ENCODE peak calls at places on chromosome 9, in ten cellular contexts. Z, B, D, L, F, R, A, W, T and V are unnamed samples.

GRCh38 chr9:16143947-16144890 is 591.4 kb downstream of the CCDC171 start:
- DNase-seq in R (no peak), B (peak), W (no peak), Z (no peak), T (no peak), F (no peak), D (no peak), L (no peak), A (no peak), V (no peak)

GRCh38 chr9:116639251-116639741 is 47.8 kb upstream of the TRIM32 start:
- DNase-seq in F (no peak), D (no peak), L (no peak), R (no peak), T (no peak), B (no peak), A (peak), W (no peak), Z (no peak), V (no peak)

GRCh38 chr9:22157271-22157670 is 148.2 kb upstream of the CDKN2B start:
- DNase-seq in A (no peak), D (no peak), B (no peak), F (no peak), R (no peak), T (no peak), Z (no peak), L (no peak), W (no peak), V (no peak)

GRCh38 chr9:11457809-11458785 is 845.3 kb upstream of the PTPRD start:
- DNase-seq in D (no peak), L (no peak), T (no peak), W (no peak), F (no peak), R (peak), A (no peak), Z (no peak), B (no peak), V (no peak)

GRCh38 chr9:36603006-36603405 is 30.3 kb downstream of the MELK start:
- DNase-seq in T (peak), Z (no peak), F (no peak), W (no peak), R (no peak), L (no peak), B (no peak), A (peak), D (peak), V (no peak)

GRCh38 chr9:133703571-133704399 is 34.4 kb downstream of the SARDH start:
- DNase-seq in L (no peak), W (no peak), R (no peak), A (no peak), F (no peak), T (no peak), Z (peak), D (no peak), B (peak), V (peak)

GRCh38 chr9:127970401-127971313 is 10.1 kb downstream of the EEIG1 start:
- DNase-seq in R (no peak), B (no peak), W (no peak), A (no peak), Z (no peak), T (no peak), F (no peak), D (no peak), L (no peak), V (no peak)

GRCh38 chr9:36878986-36879982 is 154.8 kb downstream of the PAX5 start:
- DNase-seq in T (no peak), D (no peak), W (no peak), A (no peak), Z (no peak), B (no peak), R (no peak), F (no peak), L (no peak), V (no peak)

GRCh38 chr9:81613002-81613750 is 76.2 kb downstream of the TLE1 start:
- DNase-seq in F (no peak), Z (no peak), T (peak), A (peak), W (peak), R (no peak), D (peak), B (no peak), L (peak), V (no peak)

GRCh38 chr9:111163738-111164399 is 125.6 kb upstream of the LPAR1 start:
- DNase-seq in Z (no peak), F (no peak), B (no peak), A (peak), T (peak), W (no peak), R (no peak), D (no peak), L (no peak), V (no peak)

GRCh38 chr9:22307013-22307711 is 139.5 kb upstream of the DMRTA1 start:
- DNase-seq in A (peak), F (no peak), W (peak), R (peak), D (peak), L (no peak), B (peak), Z (peak), T (peak), V (no peak)

GRCh38 chr9:113926211-113926610 is 50.1 kb downstream of the ZNF618 start:
- DNase-seq in R (no peak), A (no peak), W (no peak), F (no peak), T (no peak), D (no peak), Z (no peak), L (no peak), B (no peak), V (no peak)

GRCh38 chr9:91746357-91746756 is 203.7 kb downstream of the ROR2 start:
- DNase-seq in B (no peak), A (no peak), Z (no peak), F (no peak), T (peak), R (no peak), D (no peak), L (no peak), W (no peak), V (no peak)

GRCh38 chr9:34127035-34127948 is 794 bp upstream of the DCAF12 start:
- DNase-seq in A (no peak), F (no peak), T (no peak), B (no peak), D (no peak), L (no peak), W (no peak), R (no peak), Z (no peak), V (no peak)

GRCh38 chr9:85401998-85402397 is 339.8 kb downstream of the AGTPBP1 start:
- DNase-seq in T (no peak), Z (no peak), R (no peak), D (no peak), B (no peak), L (no peak), F (no peak), W (no peak), A (no peak), V (no peak)

GRCh38 chr9:7974335-7975005 is 174.9 kb upstream of the DMAC1 start:
- DNase-seq in R (no peak), A (no peak), Z (no peak), L (no peak), W (no peak), D (no peak), B (no peak), T (no peak), F (no peak), V (no peak)

GRCh38 chr9:134190232-134191121 is 26.1 kb upstream of the RNU6ATAC start:
- DNase-seq in D (no peak), T (no peak), L (no peak), W (no peak), B (no peak), R (no peak), A (no peak), Z (no peak), F (no peak), V (no peak)

GRCh38 chr9:135797507-135798302 is 95.7 kb downstream of the KCNT1 start:
- DNase-seq in B (no peak), D (no peak), Z (peak), F (no peak), W (peak), T (peak), L (no peak), A (peak), R (peak), V (no peak)

GRCh38 chr9:77752566-77752965 is 104.4 kb upstream of the GNA14 start:
- DNase-seq in T (peak), A (peak), L (no peak), B (no peak), W (no peak), D (peak), F (no peak), R (no peak), Z (no peak), V (no peak)

GRCh38 chr9:78542491-78543175 is 245.7 kb downstream of the PSAT1 start:
- DNase-seq in T (no peak), B (no peak), D (no peak), F (no peak), L (no peak), A (no peak), Z (peak), R (no peak), W (no peak), V (no peak)

GRCh38 chr9:81549500-81550206 is 139.7 kb downstream of the TLE1 start:
- DNase-seq in L (no peak), F (no peak), B (no peak), Z (no peak), W (no peak), D (no peak), T (no peak), A (no peak), R (no peak), V (no peak)

GRCh38 chr9:114123031-114123977 is 24.2 kb upstream of the KIF12 start:
- DNase-seq in D (no peak), T (no peak), W (no peak), A (no peak), Z (no peak), R (no peak), L (no peak), B (no peak), F (no peak), V (no peak)

GRCh38 chr9:98117984-98118639 is 910 bp downstream of the TRIM14 start:
- DNase-seq in R (no peak), Z (no peak), W (peak), A (peak), D (peak), T (peak), L (no peak), F (peak), B (no peak), V (no peak)

GRCh38 chr9:119224431-119224830 is 144.8 kb downstream of the BRINP1 start:
- DNase-seq in A (no peak), W (no peak), B (no peak), L (no peak), Z (no peak), T (no peak), R (no peak), D (no peak), F (no peak), V (no peak)

GRCh38 chr9:136192289-136193126 is 12.4 kb downstream of the LHX3 start:
- DNase-seq in B (no peak), T (no peak), W (no peak), R (no peak), D (no peak), Z (no peak), A (no peak), F (no peak), L (no peak), V (no peak)

GRCh38 chr9:137781906-137782585 is 95.5 kb upstream of the CACNA1B start:
- DNase-seq in R (no peak), B (no peak), T (no peak), Z (no peak), L (no peak), W (no peak), F (no peak), A (no peak), D (no peak), V (no peak)

GRCh38 chr9:36486454-36486932 is 86.2 kb upstream of the MELK start:
- DNase-seq in L (no peak), D (peak), W (no peak), F (no peak), T (peak), Z (peak), R (peak), A (no peak), B (no peak), V (no peak)